ENCODE peak calls at places on chromosome 7, in eight cellular contexts. Q is NCI-H2081; K is GM10248; B is posterior vena cava; E is pons; W is activated CD4-positive, alpha-beta T cell treated with anti-CD3 and anti-CD28 coated beads, Interleukin-2, amount 50 U/mL, for 24 hours; D is KG1; X is tibial nerve. F is an unnamed sample.

GRCh38 chr7:158256091-158256816 is 331.4 kb downstream of the PTPRN2 start:
- DNase-seq in Q (no peak), K (no peak), B (peak; percentile 76), E (no peak), W (no peak), D (no peak), X (no peak), F (no peak)

GRCh38 chr7:5423844-5424688 is 432 bp upstream of the TNRC18 start:
- DNase-seq in Q (peak; percentile 99), K (peak; percentile 78), B (peak; percentile 98), E (peak; percentile 99), W (no peak), D (peak; percentile 96), X (peak; percentile 91), F (peak; percentile 95)

GRCh38 chr7:2537981-2538851 is 17.1 kb downstream of the BRAT1 start:
- DNase-seq in Q (no peak), K (no peak), B (peak; percentile 78), E (no peak), W (no peak), D (no peak), X (no peak), F (no peak)

GRCh38 chr7:158576050-158576762 is 11.4 kb downstream of the PTPRN2 start:
- DNase-seq in Q (no peak), K (no peak), B (no peak), E (no peak), W (no peak), D (no peak), X (no peak), F (no peak)

GRCh38 chr7:117157121-117157870 is 165.6 kb downstream of the WNT2 start:
- DNase-seq in Q (no peak), K (no peak), B (peak; percentile 90), E (peak; percentile 78), W (no peak), D (no peak), X (no peak), F (no peak)

GRCh38 chr7:836429-836828 is 4.2 kb downstream of the SUN1 start:
- DNase-seq in Q (no peak), K (no peak), B (no peak), E (peak; percentile 36), W (no peak), D (no peak), X (no peak), F (no peak)

GRCh38 chr7:100489824-100490223 is 6.1 kb downstream of the NYAP1 start:
- DNase-seq in Q (peak; percentile 98), K (peak; percentile 84), B (no peak), E (peak; percentile 99), W (no peak), D (no peak), X (no peak), F (no peak)

GRCh38 chr7:35495377-35495776 is 199.6 kb downstream of the HERPUD2 start:
- DNase-seq in Q (no peak), K (no peak), B (no peak), E (no peak), W (no peak), D (no peak), X (no peak), F (no peak)

GRCh38 chr7:21947056-21947455 is 1.4 kb upstream of the CDCA7L start:
- DNase-seq in Q (no peak), K (no peak), B (no peak), E (no peak), W (no peak), D (no peak), X (no peak), F (no peak)

GRCh38 chr7:22896917-22897316 is 74.3 kb upstream of the TOMM7 start:
- DNase-seq in Q (no peak), K (no peak), B (no peak), E (no peak), W (no peak), D (no peak), X (no peak), F (no peak)

GRCh38 chr7:42097756-42098155 is 139.3 kb downstream of the GLI3 start:
- DNase-seq in Q (no peak), K (no peak), B (no peak), E (no peak), W (no peak), D (no peak), X (no peak), F (no peak)

GRCh38 chr7:41599760-41600159 is 103.1 kb downstream of the INHBA start:
- DNase-seq in Q (no peak), K (no peak), B (no peak), E (no peak), W (no peak), D (no peak), X (no peak), F (no peak)

GRCh38 chr7:131029002-131029401 is 295.0 kb upstream of the KLF14 start:
- DNase-seq in Q (no peak), K (no peak), B (no peak), E (no peak), W (no peak), D (no peak), X (no peak), F (no peak)

GRCh38 chr7:2661602-2662272 is 26.3 kb upstream of the AMZ1 start:
- DNase-seq in Q (no peak), K (no peak), B (no peak), E (no peak), W (no peak), D (no peak), X (no peak), F (no peak)

GRCh38 chr7:99720370-99721128 is 14.4 kb downstream of the CYP3A7 start:
- DNase-seq in Q (no peak), K (no peak), B (no peak), E (no peak), W (no peak), D (no peak), X (no peak), F (no peak)

GRCh38 chr7:2313450-2314208 is 612 bp downstream of the SNX8 start:
- DNase-seq in Q (no peak), K (no peak), B (peak; percentile 82), E (no peak), W (no peak), D (no peak), X (no peak), F (no peak)

GRCh38 chr7:54476609-54477008 is 65.6 kb upstream of the VSTM2A start:
- DNase-seq in Q (no peak), K (no peak), B (no peak), E (no peak), W (no peak), D (no peak), X (no peak), F (no peak)

GRCh38 chr7:94834359-94834758 is 73.0 kb upstream of the PPP1R9A start:
- DNase-seq in Q (no peak), K (no peak), B (no peak), E (no peak), W (no peak), D (no peak), X (no peak), F (no peak)

GRCh38 chr7:122380993-122381392 is 76.4 kb upstream of the FEZF1 start:
- DNase-seq in Q (no peak), K (no peak), B (no peak), E (no peak), W (no peak), D (no peak), X (no peak), F (no peak)

GRCh38 chr7:116922545-116922944 is 30.8 kb upstream of the ST7 start:
- DNase-seq in Q (no peak), K (no peak), B (no peak), E (no peak), W (no peak), D (no peak), X (no peak), F (no peak)

GRCh38 chr7:70355591-70356323 is 757.5 kb downstream of the AUTS2 start:
- DNase-seq in Q (peak; percentile 14), K (no peak), B (no peak), E (no peak), W (no peak), D (no peak), X (no peak), F (no peak)

F was measured in gastrocnemius medialis.